ENCODE peak calls at places on chromosome 4, in six cellular contexts. O, Y, U, R, C and A are unnamed samples.

GRCh38 chr4:54568184-54568583 is 89.6 kb upstream of the KIT start:
- DNase-seq in O (peak; percentile 64), Y (peak; percentile 13), U (peak; percentile 49), R (peak; percentile 91), C (no peak), A (peak; percentile 19)

GRCh38 chr4:106659386-106659785 is 290.8 kb upstream of the GIMD1 start:
- DNase-seq in O (no peak), Y (peak; percentile 11), U (peak; percentile 86), R (peak; percentile 57), C (no peak), A (peak; percentile 45)

GRCh38 chr4:147543039-147543438 is 62.1 kb downstream of the EDNRA start:
- DNase-seq in O (no peak), Y (peak; percentile 26), U (no peak), R (peak; percentile 8), C (no peak), A (no peak)

GRCh38 chr4:129218355-129218754 is 122.4 kb downstream of the C4orf33 start:
- DNase-seq in O (no peak), Y (peak; percentile 52), U (peak; percentile 46), R (no peak), C (no peak), A (no peak)

GRCh38 chr4:8227201-8227770 is 28.2 kb downstream of the SH3TC1 start:
- DNase-seq in O (no peak), Y (no peak), U (no peak), R (no peak), C (no peak), A (no peak)

GRCh38 chr4:78645853-78646757 is 94.5 kb downstream of the ANXA3 start:
- DNase-seq in O (peak; percentile 73), Y (peak; percentile 95), U (peak; percentile 97), R (peak; percentile 97), C (peak; percentile 76), A (peak; percentile 97)

GRCh38 chr4:149997881-149998421 is 80.3 kb upstream of the DCLK2 start:
- DNase-seq in O (no peak), Y (peak; percentile 37), U (no peak), R (no peak), C (no peak), A (no peak)

GRCh38 chr4:1318046-1318375 is 28.3 kb downstream of the MAEA start:
- DNase-seq in O (no peak), Y (no peak), U (no peak), R (no peak), C (no peak), A (no peak)

GRCh38 chr4:185335579-185335978 is 60.1 kb downstream of the LRP2BP start:
- DNase-seq in O (no peak), Y (no peak), U (no peak), R (no peak), C (no peak), A (no peak)

GRCh38 chr4:183402771-183403170 is 41.7 kb upstream of the CDKN2AIP start:
- DNase-seq in O (no peak), Y (no peak), U (no peak), R (no peak), C (no peak), A (no peak)

GRCh38 chr4:189792819-189793618 is 147.7 kb upstream of the FRG1 start:
- DNase-seq in O (peak; percentile 9), Y (peak; percentile 67), U (peak; percentile 68), R (peak; percentile 67), C (peak; percentile 80), A (peak; percentile 21)

GRCh38 chr4:149707862-149708261 is 107.8 kb downstream of the IQCM start:
- DNase-seq in O (no peak), Y (no peak), U (no peak), R (no peak), C (no peak), A (no peak)

GRCh38 chr4:158094413-158095110 is 78.3 kb downstream of the GASK1B start:
- DNase-seq in O (no peak), Y (peak; percentile 71), U (peak; percentile 45), R (no peak), C (no peak), A (peak; percentile 11)

GRCh38 chr4:158090323-158090722 is 82.5 kb downstream of the GASK1B start:
- DNase-seq in O (no peak), Y (peak; percentile 50), U (peak; percentile 56), R (peak; percentile 17), C (no peak), A (no peak)
- H3K4me3 ChIP-seq in O (no peak overlapping the region), Y (no peak overlapping the region), U (no peak overlapping the region), R (no peak overlapping the region), C (peak overlapping the region; percentile 82), A (no peak overlapping the region)

GRCh38 chr4:67926485-67926884 is 36.8 kb downstream of the TMPRSS11A start:
- DNase-seq in O (no peak), Y (no peak), U (no peak), R (no peak), C (no peak), A (no peak)

GRCh38 chr4:67929447-67929846 is 33.8 kb downstream of the TMPRSS11A start:
- DNase-seq in O (no peak), Y (no peak), U (no peak), R (peak; percentile 9), C (no peak), A (peak; percentile 72)

GRCh38 chr4:67931256-67931655 is 32.0 kb downstream of the TMPRSS11A start:
- DNase-seq in O (no peak), Y (no peak), U (no peak), R (no peak), C (no peak), A (no peak)

GRCh38 chr4:67928547-67928946 is 34.7 kb downstream of the TMPRSS11A start:
- DNase-seq in O (no peak), Y (no peak), U (no peak), R (no peak), C (no peak), A (no peak)

GRCh38 chr4:67927251-67927650 is 36.0 kb downstream of the TMPRSS11A start:
- DNase-seq in O (no peak), Y (no peak), U (no peak), R (no peak), C (no peak), A (no peak)
- H3K4me3 ChIP-seq in O (no peak overlapping the region), Y (no peak overlapping the region), U (no peak overlapping the region), R (no peak overlapping the region), C (no peak overlapping the region), A (no peak overlapping the region)

DNA sequence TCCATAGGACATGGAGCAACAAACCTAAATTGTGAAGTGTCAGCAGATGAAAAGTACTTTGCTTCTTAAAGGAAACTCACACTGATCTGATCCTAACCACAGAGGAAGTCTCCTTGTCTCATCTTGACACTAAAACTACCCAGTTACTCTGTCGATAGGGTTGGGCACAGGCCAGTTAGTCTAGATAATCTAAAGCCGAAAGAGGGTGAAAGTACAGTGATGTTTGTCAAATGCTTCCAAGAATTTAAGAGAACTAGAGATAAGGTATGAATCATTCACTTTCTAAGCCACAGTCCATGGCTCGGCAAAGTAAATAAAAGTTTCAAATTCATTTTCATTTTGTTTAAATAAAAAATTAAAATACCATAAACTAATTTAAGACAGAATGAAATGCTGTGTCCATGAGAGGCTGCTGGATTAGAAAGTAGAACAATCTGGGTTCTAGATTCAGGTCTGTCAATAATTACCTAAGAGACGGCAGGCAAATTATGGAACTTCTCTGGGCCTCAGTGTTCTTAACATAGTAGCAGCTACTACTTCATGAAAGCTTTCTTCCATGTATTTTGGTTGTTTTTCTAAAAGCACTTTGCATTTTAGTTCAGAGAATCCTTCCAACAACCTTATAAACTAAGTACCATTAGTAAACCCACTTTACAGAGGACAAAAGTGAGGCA is 176.7 kb downstream of the LDB2 start:
- DNase-seq in O (no peak), Y (peak; percentile 90), U (peak; percentile 94), R (peak; percentile 18), C (no peak), A (peak; percentile 5)
- H3K4me3 ChIP-seq in O (no peak overlapping the region), Y (no peak overlapping the region), U (no peak overlapping the region), R (no peak overlapping the region), C (peak overlapping the region; percentile 26), A (no peak overlapping the region)

GRCh38 chr4:73869130-73870055 is at the start of gene CXCL1:
- DNase-seq in O (no peak), Y (peak; percentile 78), U (peak; percentile 63), R (no peak), C (peak; percentile 76), A (no peak)
- H3K4me3 ChIP-seq in O (peak within 1 kb of the TSS; percentile 59), Y (peak within 1 kb of the TSS; percentile 60), U (peak within 1 kb of the TSS; percentile 59), R (peak within 1 kb of the TSS; percentile 64), C (peak within 1 kb of the TSS; percentile 8), A (peak within 1 kb of the TSS; percentile 62)